ENCODE peak calls at places on chromosome 2, in nine cellular contexts. Y is GM12865; B is psoas muscle; D is AG04449; K is BJ; G is brain microvascular endothelial cell; S is spleen; Q is OCI-LY7; R is CD4-positive, CD25-positive, alpha-beta regulatory T cell. T is an unnamed sample.

GRCh38 chr2:120628248-120628647 is 107.4 kb upstream of the GLI2 start:
- DNase-seq in S (peak), B (no peak), Y (no peak), K (no peak), R (no peak), D (no peak), G (no peak), Q (no peak), T (no peak)

GRCh38 chr2:142415461-142415860 is 284.6 kb upstream of the LRP1B start:
- DNase-seq in D (no peak), G (no peak), K (no peak), Q (no peak), Y (no peak), R (no peak), S (no peak), B (no peak), T (no peak)

GRCh38 chr2:120701096-120701860 is 34.4 kb upstream of the GLI2 start:
- DNase-seq in Y (no peak), G (no peak), Q (no peak), S (peak), B (no peak), K (no peak), R (no peak), D (no peak), T (no peak)

GRCh38 chr2:44974064-44974715 is 32.7 kb downstream of the SIX3 start:
- DNase-seq in D (no peak), K (no peak), B (no peak), G (peak), Y (peak), S (no peak), Q (peak), R (no peak), T (peak)

GRCh38 chr2:239835056-239835455 is 190.1 kb downstream of the NDUFA10 start:
- DNase-seq in K (no peak), R (no peak), G (no peak), Q (no peak), B (no peak), D (no peak), Y (no peak), S (peak), T (no peak)

GRCh38 chr2:157178865-157179264 is 78.6 kb upstream of the GALNT5 start:
- DNase-seq in B (no peak), Q (no peak), S (no peak), K (no peak), G (no peak), Y (no peak), D (no peak), R (no peak), T (no peak)

GRCh38 chr2:180723712-180724111 is 256.7 kb upstream of the UBE2E3 start:
- DNase-seq in D (no peak), S (no peak), B (no peak), Q (no peak), G (no peak), Y (no peak), R (no peak), K (no peak), T (no peak)

GRCh38 chr2:121506621-121507020 is 24.1 kb upstream of the RNU4ATAC start:
- DNase-seq in D (no peak), K (no peak), G (no peak), B (no peak), R (no peak), Y (no peak), S (no peak), Q (no peak), T (no peak)

GRCh38 chr2:120436885-120437603 is 91.1 kb downstream of the INHBB start:
- DNase-seq in R (no peak), G (peak), Y (peak), Q (peak), K (no peak), D (no peak), B (no peak), S (peak), T (peak)

GRCh38 chr2:135074216-135074615 is 22.1 kb downstream of the RAB3GAP1 start:
- DNase-seq in K (no peak), Y (no peak), S (no peak), R (no peak), Q (no peak), D (no peak), B (no peak), G (no peak), T (no peak)

GRCh38 chr2:142865924-142866323 is 11.5 kb upstream of the KYNU start:
- DNase-seq in R (no peak), Y (peak), K (no peak), D (no peak), B (no peak), S (no peak), G (no peak), Q (peak), T (no peak)

GRCh38 chr2:217530399-217531100 is 472.2 kb downstream of the TNS1 start:
- DNase-seq in B (no peak), Q (no peak), R (no peak), G (no peak), K (no peak), D (no peak), Y (no peak), S (no peak), T (no peak)

GRCh38 chr2:51695531-51695930 is 663.6 kb upstream of the NRXN1 start:
- DNase-seq in Q (no peak), D (no peak), B (no peak), G (no peak), Y (no peak), R (no peak), K (no peak), S (no peak), T (no peak)

GRCh38 chr2:42008241-42008911 is 39.4 kb upstream of the PKDCC start:
- DNase-seq in Q (no peak), B (no peak), Y (no peak), R (no peak), K (no peak), G (no peak), S (no peak), D (no peak), T (no peak)

GRCh38 chr2:72334806-72335205 is 187.1 kb upstream of the CYP26B1 start:
- DNase-seq in S (no peak), D (no peak), G (no peak), Q (no peak), Y (no peak), K (no peak), B (no peak), R (no peak), T (no peak)

GRCh38 chr2:81304154-81304830 is 999.7 kb upstream of the LRRTM1 start:
- DNase-seq in S (no peak), B (no peak), Y (no peak), D (no peak), K (no peak), G (no peak), R (no peak), Q (no peak), T (no peak)

GRCh38 chr2:160474891-160475795 is 18.5 kb downstream of the RBMS1 start:
- DNase-seq in R (no peak), Q (no peak), S (no peak), Y (no peak), B (no peak), K (no peak), D (no peak), G (no peak), T (no peak)

GRCh38 chr2:219916261-219916660 is 288.8 kb downstream of the SLC4A3 start:
- DNase-seq in R (no peak), S (no peak), Y (no peak), K (no peak), G (no peak), D (no peak), Q (no peak), B (no peak), T (no peak)

GRCh38 chr2:15861172-15861822 is 79.1 kb upstream of the MYCN start:
- DNase-seq in R (no peak), G (no peak), Q (no peak), K (no peak), B (no peak), D (no peak), Y (no peak), S (no peak), T (no peak)

GRCh38 chr2:95300391-95300938 is 3.3 kb downstream of the KCNIP3 start:
- DNase-seq in K (no peak), G (no peak), S (no peak), B (no peak), Q (no peak), R (no peak), Y (peak), D (no peak), T (peak)

GRCh38 chr2:38599706-38600105 is 3.0 kb downstream of the HNRNPLL start:
- DNase-seq in Y (no peak), R (no peak), K (no peak), Q (no peak), B (no peak), S (no peak), G (no peak), D (no peak), T (no peak)

GRCh38 chr2:44191739-44192138 is 23.1 kb downstream of the PPM1B start:
- DNase-seq in K (no peak), S (no peak), Q (no peak), R (no peak), Y (peak), B (no peak), G (no peak), D (no peak), T (no peak)

DNA sequence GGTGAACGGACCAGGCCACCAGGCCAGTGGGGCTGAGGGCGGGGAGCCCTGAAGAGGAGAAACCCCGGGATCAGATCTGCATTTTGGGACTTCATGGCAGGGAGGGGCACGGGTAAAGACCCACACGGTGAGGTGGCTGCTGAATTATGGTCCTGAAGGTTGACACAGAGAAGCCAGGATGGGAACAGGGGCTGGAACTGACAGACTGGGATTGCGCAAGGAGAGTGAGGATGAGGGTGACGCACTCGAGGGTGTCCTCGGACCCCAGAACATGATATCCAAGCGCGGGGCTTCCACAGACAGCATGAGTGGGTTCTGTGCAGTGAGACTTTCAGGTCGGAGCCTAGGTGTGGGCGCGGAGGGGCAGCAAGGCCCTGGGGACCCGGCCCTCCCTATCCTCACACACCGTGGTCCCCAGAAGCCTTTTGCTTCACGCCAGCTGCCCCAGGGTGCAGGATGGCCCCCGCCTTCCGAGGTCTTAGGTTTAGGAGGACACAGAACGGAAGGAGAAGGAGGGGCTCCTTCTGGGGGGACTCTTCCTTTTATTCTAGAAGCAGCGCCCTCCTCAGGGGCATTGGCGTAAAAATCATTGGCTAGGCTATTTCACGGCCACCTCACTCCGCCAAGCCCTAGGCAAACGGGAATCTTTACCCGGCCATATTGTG is 416.8 kb upstream of the HS6ST1 start:
- DNase-seq in S (no peak), B (no peak), R (no peak), D (no peak), K (no peak), G (no peak), Q (no peak), Y (no peak), T (no peak)
- H3K4me3 ChIP-seq in S (no peak), B (no peak), R (no peak), D (no peak), K (no peak), G (no peak), Q (no peak), Y (no peak), T (no peak)

DNA sequence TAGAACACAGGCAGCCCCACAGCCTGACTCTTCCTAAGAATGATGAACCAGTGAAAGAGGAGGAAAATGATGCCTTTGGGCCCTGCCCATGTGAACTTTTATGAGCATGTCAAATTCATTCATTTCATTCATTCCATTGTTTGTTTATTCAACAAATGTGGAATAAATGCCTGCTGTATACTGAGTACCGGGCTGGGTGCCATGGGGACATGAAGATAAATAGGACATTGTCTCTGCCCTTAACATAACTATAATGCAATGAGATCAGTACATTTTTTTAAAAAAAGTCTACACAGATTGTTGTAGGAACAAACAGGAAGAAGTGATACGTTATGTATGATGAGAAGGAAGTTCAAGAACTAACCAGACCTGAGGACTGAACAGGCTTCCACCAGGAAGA is 14.7 kb downstream of the MREG start:
- DNase-seq in D (no peak), S (no peak), Y (no peak), G (no peak), R (no peak), K (no peak), Q (no peak), B (no peak), T (no peak)
- H3K4me3 ChIP-seq in D (no peak), S (no peak), Y (no peak), G (no peak), R (no peak), K (no peak), Q (no peak), B (no peak), T (no peak)

GRCh38 chr2:101624706-101625332 is 72.7 kb upstream of the MAP4K4 start:
- DNase-seq in B (no peak), R (no peak), S (no peak), K (no peak), G (no peak), Q (no peak), Y (no peak), D (no peak), T (no peak)
- H3K4me3 ChIP-seq in B (no peak), R (no peak), S (no peak), K (no peak), G (no peak), Q (no peak), Y (no peak), D (no peak), T (no peak)

GRCh38 chr2:233693963-233694362 is 1.3 kb downstream of the UGT1A6 start:
- DNase-seq in D (no peak), S (no peak), R (no peak), B (no peak), G (no peak), Y (no peak), Q (no peak), K (no peak), T (no peak)
- H3K4me3 ChIP-seq in D (no peak), S (no peak), R (no peak), B (no peak), G (no peak), Y (no peak), Q (no peak), K (no peak), T (no peak)

GRCh38 chr2:96336873-96337272 is 1.3 kb downstream of the NCAPH start:
- DNase-seq in G (no peak), Y (no peak), B (no peak), R (no peak), D (no peak), Q (peak), S (no peak), K (no peak), T (no peak)
- H3K4me3 ChIP-seq in G (no peak), Y (peak), B (no peak), R (peak), D (peak), Q (peak), S (no peak), K (no peak), T (peak)

DNA sequence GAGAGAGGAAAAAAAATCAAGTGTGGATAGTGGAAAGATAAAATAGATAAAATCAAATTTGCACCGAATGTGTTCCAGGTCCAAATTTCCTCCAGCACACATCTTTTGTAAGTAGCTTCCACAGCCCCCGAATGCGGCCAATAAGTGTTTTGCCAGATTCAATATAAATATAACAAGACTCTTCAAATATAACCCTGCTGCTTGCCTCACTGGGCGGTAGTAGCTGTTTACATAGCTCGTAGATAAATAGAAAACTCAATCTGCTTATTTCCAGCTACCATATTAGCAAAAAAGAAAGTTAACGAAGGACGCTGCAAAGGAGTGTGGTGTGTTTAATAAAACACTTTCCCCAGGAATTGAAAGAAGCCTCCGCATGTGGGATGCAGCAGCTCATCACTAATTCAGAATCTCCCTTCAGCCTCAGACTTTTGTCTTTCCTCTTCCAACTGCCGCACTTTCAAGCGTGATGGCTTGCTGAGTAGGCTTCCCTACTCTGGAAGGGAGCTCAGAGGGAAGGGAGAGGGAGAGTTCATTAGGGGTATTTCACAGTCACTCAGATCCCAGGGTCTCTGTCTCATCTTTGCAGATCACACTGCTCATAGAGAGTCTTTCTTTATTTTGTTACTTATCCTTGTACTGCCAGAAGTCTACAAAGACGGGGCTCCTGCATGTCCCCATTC is 367.1 kb downstream of the RND3 start:
- DNase-seq in S (no peak), Y (no peak), G (no peak), K (no peak), Q (no peak), R (no peak), B (no peak), D (no peak), T (no peak)
- H3K4me3 ChIP-seq in S (no peak), Y (no peak), G (no peak), K (no peak), Q (no peak), R (no peak), B (no peak), D (no peak), T (no peak)

DNA sequence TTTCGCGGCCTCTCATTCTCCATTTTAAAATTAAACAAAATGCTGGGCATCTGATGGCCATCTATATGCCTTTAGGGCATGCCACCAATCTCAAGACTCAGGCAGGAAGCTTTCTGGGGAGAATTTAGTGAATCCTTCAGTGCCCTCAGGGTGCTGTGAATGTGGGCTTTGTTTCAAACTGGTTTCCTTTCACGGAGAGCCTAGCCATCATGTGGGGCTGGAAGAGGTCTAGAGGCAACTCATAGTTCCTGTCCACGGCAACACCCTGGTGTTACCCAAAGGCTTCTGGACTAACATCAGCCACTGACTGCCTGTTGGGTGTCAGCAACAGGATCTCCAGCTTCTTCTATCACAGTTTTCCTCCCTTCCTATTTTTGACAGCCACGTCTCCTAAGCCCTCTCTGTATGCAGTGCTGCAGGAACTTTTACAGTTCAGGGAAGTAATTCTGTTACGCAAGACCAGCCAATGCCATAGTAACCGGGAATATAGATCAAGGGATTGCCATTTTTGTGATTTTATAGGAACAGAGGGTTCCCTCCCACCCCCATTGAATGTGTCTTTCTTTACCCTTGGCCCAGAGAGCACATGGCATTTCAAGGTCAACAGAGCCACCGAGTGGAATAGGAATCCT is 7.9 kb upstream of the WDR33 start:
- DNase-seq in Q (no peak), G (no peak), S (no peak), K (no peak), Y (no peak), R (no peak), D (no peak), B (no peak), T (no peak)
- H3K4me3 ChIP-seq in Q (no peak), G (no peak), S (no peak), K (no peak), Y (no peak), R (no peak), D (no peak), B (no peak), T (no peak)